ENCODE peak calls at places on chromosome 20, in seven cellular contexts. X is astrocyte, C is PC-3, S is GM23248, H is hepatocyte, Z is PC-9, V is HCT116. I is an unnamed sample.
A peak's percentile ranks its signal among the peaks of the same experiment; 100 is the strongest.

GRCh38 chr20:2707353-2708072 is 14.9 kb downstream of the EBF4 start:
- DNase-seq in X (no peak), C (no peak), S (no peak), H (no peak), Z (no peak), V (no peak), I (no peak)

GRCh38 chr20:1215386-1216170 is 10.3 kb upstream of the RAD21L1 start:
- DNase-seq in X (no peak), C (no peak), S (no peak), H (no peak), Z (no peak), V (no peak), I (no peak)

GRCh38 chr20:3738109-3739053 is 5.9 kb downstream of the HSPA12B start:
- DNase-seq in X (no peak), C (no peak), S (no peak), H (peak; percentile 3), Z (no peak), V (no peak), I (no peak)

GRCh38 chr20:33262658-33263065 is 20.4 kb upstream of the BPIFB1 start:
- DNase-seq in X (peak; percentile 30), C (peak; percentile 74), S (peak; percentile 80), H (peak; percentile 86), Z (peak; percentile 38), V (peak; percentile 62), I (no peak)

GRCh38 chr20:53146201-53146891 is 174.2 kb downstream of the TSHZ2 start:
- DNase-seq in X (peak; percentile 43), C (no peak), S (no peak), H (no peak), Z (no peak), V (no peak), I (no peak)

GRCh38 chr20:34525709-34526416 is 9.6 kb downstream of the DYNLRB1 start:
- DNase-seq in X (peak; percentile 98), C (peak; percentile 100), S (peak; percentile 99), H (peak; percentile 91), Z (peak; percentile 99), V (peak; percentile 93), I (peak; percentile 99)

GRCh38 chr20:59850018-59850641 is 83.3 kb downstream of the SYCP2 start:
- DNase-seq in X (peak; percentile 9), C (peak; percentile 78), S (peak; percentile 46), H (peak; percentile 69), Z (no peak), V (peak; percentile 28), I (no peak)

GRCh38 chr20:675453-676314 is at the start of gene SCRT2:
- DNase-seq in X (peak; percentile 41), C (peak; percentile 83), S (peak; percentile 83), H (peak; percentile 92), Z (peak; percentile 75), V (no peak), I (no peak)

GRCh38 chr20:13147071-13147961 is 73.8 kb upstream of the ISM1 start:
- DNase-seq in X (no peak), C (no peak), S (no peak), H (no peak), Z (no peak), V (no peak), I (no peak)

GRCh38 chr20:19588731-19589130 is 169.3 kb upstream of the RIN2 start:
- DNase-seq in X (no peak), C (peak; percentile 32), S (peak; percentile 8), H (peak; percentile 16), Z (no peak), V (no peak), I (no peak)

GRCh38 chr20:34824026-34824860 is 1.2 kb downstream of the NCOA6 start:
- DNase-seq in X (peak; percentile 16), C (peak; percentile 85), S (peak; percentile 69), H (peak; percentile 81), Z (peak; percentile 84), V (peak; percentile 82), I (no peak)

GRCh38 chr20:48659888-48660287 is 167.9 kb downstream of the PREX1 start:
- DNase-seq in X (no peak), C (no peak), S (no peak), H (no peak), Z (no peak), V (no peak), I (no peak)

GRCh38 chr20:53839423-53840176 is 230.8 kb downstream of the BCAS1 start:
- DNase-seq in X (no peak), C (peak; percentile 43), S (no peak), H (no peak), Z (peak; percentile 75), V (no peak), I (no peak)

GRCh38 chr20:35453647-35454046 is 1.8 kb upstream of the CEP250 start:
- DNase-seq in X (no peak), C (no peak), S (no peak), H (no peak), Z (no peak), V (no peak), I (no peak)

GRCh38 chr20:5000263-5001173 is 792 bp downstream of the SLC23A2 start:
- DNase-seq in X (no peak), C (no peak), S (peak; percentile 54), H (peak; percentile 34), Z (no peak), V (no peak), I (no peak)

GRCh38 chr20:47699804-47700203 is 85.5 kb downstream of the SULF2 start:
- DNase-seq in X (no peak), C (no peak), S (no peak), H (no peak), Z (no peak), V (no peak), I (no peak)

GRCh38 chr20:34068001-34068400 is 44.0 kb downstream of the EIF2S2 start:
- DNase-seq in X (no peak), C (no peak), S (no peak), H (no peak), Z (no peak), V (no peak), I (no peak)

GRCh38 chr20:49908258-49908565 is 7.1 kb downstream of the SPATA2 start:
- DNase-seq in X (no peak), C (no peak), S (no peak), H (no peak), Z (no peak), V (no peak), I (no peak)

GRCh38 chr20:45218636-45219035 is 2.5 kb upstream of the SEMG2 start:
- DNase-seq in X (no peak), C (no peak), S (no peak), H (no peak), Z (no peak), V (no peak), I (no peak)

GRCh38 chr20:50893620-50894019 is 37.6 kb downstream of the ADNP start:
- DNase-seq in X (no peak), C (no peak), S (no peak), H (no peak), Z (no peak), V (no peak), I (no peak)

GRCh38 chr20:58439974-58440767 is 51.1 kb downstream of the VAPB start:
- DNase-seq in X (no peak), C (no peak), S (no peak), H (no peak), Z (no peak), V (no peak), I (no peak)

GRCh38 chr20:35129647-35130069 is 17.5 kb downstream of the EDEM2 start:
- DNase-seq in X (peak; percentile 31), C (peak; percentile 79), S (peak; percentile 49), H (no peak), Z (no peak), V (no peak), I (no peak)

GRCh38 chr20:63007722-63008488 is 1.1 kb upstream of the BHLHE23 start:
- DNase-seq in X (no peak), C (no peak), S (no peak), H (no peak), Z (no peak), V (no peak), I (no peak)
- TF ChIP-seq EZH2 in X (peak; percentile 31), C (peak; percentile 39), S (peak; percentile 84), H (peak; percentile 46), Z (no peak), V (no peak), I (peak; percentile 97)

GRCh38 chr20:64224344-64225165 is 31.0 kb upstream of the PCMTD2 start:
- DNase-seq in X (peak; percentile 96), C (peak; percentile 38), S (peak; percentile 97), H (peak; percentile 85), Z (no peak), V (no peak), I (no peak)

GRCh38 chr20:64225166-64225595 is 30.4 kb upstream of the PCMTD2 start:
- DNase-seq in X (no peak), C (no peak), S (no peak), H (no peak), Z (no peak), V (no peak), I (no peak)

GRCh38 chr20:64228086-64228485 is 27.5 kb upstream of the PCMTD2 start:
- DNase-seq in X (no peak), C (no peak), S (no peak), H (no peak), Z (no peak), V (no peak), I (no peak)

GRCh38 chr20:64226686-64227576 is 28.6 kb upstream of the PCMTD2 start:
- DNase-seq in X (no peak), C (no peak), S (no peak), H (no peak), Z (no peak), V (no peak), I (no peak)

GRCh38 chr20:64225828-64226598 is 29.5 kb upstream of the PCMTD2 start:
- DNase-seq in X (no peak), C (no peak), S (no peak), H (no peak), Z (no peak), V (no peak), I (no peak)
- H3K4me2 ChIP-seq in X (no peak overlapping the region), C (no peak overlapping the region), S (no peak overlapping the region), H (no peak overlapping the region), Z (no peak overlapping the region), V (no peak overlapping the region), I (no peak overlapping the region)

DNA sequence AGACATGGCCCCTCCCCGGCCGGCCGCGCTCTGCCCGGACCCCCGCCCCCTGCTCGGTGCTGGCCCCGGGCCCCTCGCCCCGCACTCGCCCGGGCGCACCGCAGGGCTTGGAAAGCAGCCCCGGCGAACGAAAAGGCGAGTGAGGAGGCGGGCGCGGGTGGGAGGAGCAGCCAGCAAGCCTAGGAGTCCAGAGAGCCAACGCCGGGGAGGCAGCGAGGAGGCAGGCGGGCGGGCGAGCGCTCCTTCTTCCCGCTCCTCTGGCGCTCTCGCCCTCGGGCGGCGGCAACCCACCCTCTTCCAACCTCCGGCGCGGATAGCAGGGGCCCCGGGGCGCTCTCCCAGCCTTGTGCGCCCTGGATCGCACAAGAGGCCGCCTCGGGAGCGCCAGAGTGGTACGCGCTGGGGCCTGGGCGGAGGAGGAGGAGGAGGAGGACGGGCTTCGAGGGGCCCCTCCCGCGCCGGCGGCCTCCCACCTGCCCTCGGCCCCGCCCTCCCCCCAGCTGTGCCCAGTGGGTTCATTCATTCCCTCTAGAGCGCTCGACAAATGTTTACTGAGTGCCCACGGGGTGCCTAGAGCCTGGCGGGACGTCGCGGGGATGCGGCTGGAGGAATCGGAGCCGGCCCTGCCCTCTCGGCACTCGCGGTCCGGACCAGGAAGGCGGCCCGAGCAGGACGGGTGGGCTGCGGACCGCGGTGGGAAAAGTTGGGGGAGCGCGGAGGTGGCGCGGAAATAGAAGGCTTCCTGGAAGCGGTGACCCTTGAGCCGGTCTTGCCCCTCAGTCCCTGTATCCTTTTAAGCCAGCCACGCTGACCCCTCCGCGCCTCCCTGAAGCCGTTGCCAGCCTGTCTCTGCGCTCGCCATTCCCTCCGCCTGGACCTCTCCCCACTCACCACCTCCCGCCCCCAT is at the start of gene BMP7:
- DNase-seq in X (no peak), C (no peak), S (peak; percentile 34), H (peak; percentile 62), Z (peak; percentile 27), V (no peak), I (no peak)
- TF ChIP-seq EZH2 in X (peak; percentile 59), C (no peak), S (peak; percentile 25), H (no peak), Z (no peak), V (no peak), I (peak; percentile 80)

GRCh38 chr20:44017905-44018683 is 103.4 kb downstream of the TOX2 start:
- DNase-seq in X (peak; percentile 88), C (peak; percentile 97), S (peak; percentile 90), H (peak; percentile 68), Z (peak; percentile 77), V (peak; percentile 85), I (peak; percentile 21)
- H3K4me2 ChIP-seq in X (peak overlapping the region; percentile 75), C (peak overlapping the region; percentile 76), S (peak overlapping the region; percentile 80), H (peak overlapping the region; percentile 62), Z (peak overlapping the region; percentile 66), V (peak overlapping the region; percentile 82), I (no peak overlapping the region)